ENCODE peak calls at places on chromosomes 11 and 22, in nine cellular contexts. One of them, this sample, is unnamed.

GRCh38 chr11:121282886-121283502 is 9.6 kb upstream of the SC5D start:
- DNase-seq in gastrocnemius medialis: no peak
- DNase-seq in heart left ventricle: no peak
- DNase-seq in ovary: no peak
- DNase-seq in adrenal gland: no peak
- DNase-seq in A549: no peak
- DNase-seq in transverse colon: no peak
- DNase-seq in IMR-90: no peak
- DNase-seq in sigmoid colon: no peak
- DNase-seq in this sample: no peak

GRCh38 chr11:111540114-111540920 is at the start of gene LAYN:
- DNase-seq in heart left ventricle: peak
- DNase-seq in IMR-90: peak
- DNase-seq in sigmoid colon: peak
- DNase-seq in adrenal gland: peak
- DNase-seq in A549: no peak
- DNase-seq in gastrocnemius medialis: no peak
- DNase-seq in transverse colon: peak
- DNase-seq in ovary: peak
- DNase-seq in this sample: peak

GRCh38 chr11:15818132-15818842 is 538.1 kb downstream of the SOX6 start:
- DNase-seq in adrenal gland: no peak
- DNase-seq in gastrocnemius medialis: no peak
- DNase-seq in ovary: no peak
- DNase-seq in sigmoid colon: no peak
- DNase-seq in IMR-90: no peak
- DNase-seq in transverse colon: peak
- DNase-seq in A549: no peak
- DNase-seq in heart left ventricle: peak
- DNase-seq in this sample: peak

GRCh38 chr11:10072142-10072541 is 221.9 kb downstream of the SBF2 start:
- DNase-seq in IMR-90: peak
- DNase-seq in sigmoid colon: no peak
- DNase-seq in transverse colon: no peak
- DNase-seq in heart left ventricle: no peak
- DNase-seq in ovary: no peak
- DNase-seq in adrenal gland: no peak
- DNase-seq in A549: no peak
- DNase-seq in gastrocnemius medialis: no peak
- DNase-seq in this sample: no peak

GRCh38 chr11:126993599-126993998 is 7.0 kb downstream of the KIRREL3 start:
- DNase-seq in heart left ventricle: no peak
- DNase-seq in gastrocnemius medialis: no peak
- DNase-seq in ovary: no peak
- DNase-seq in IMR-90: peak
- DNase-seq in A549: no peak
- DNase-seq in transverse colon: no peak
- DNase-seq in adrenal gland: no peak
- DNase-seq in sigmoid colon: no peak
- DNase-seq in this sample: no peak

GRCh38 chr22:39097098-39098020 is at the start of gene APOBEC3H:
- DNase-seq in adrenal gland: peak
- DNase-seq in ovary: no peak
- DNase-seq in IMR-90: no peak
- DNase-seq in gastrocnemius medialis: no peak
- DNase-seq in transverse colon: peak
- DNase-seq in heart left ventricle: no peak
- DNase-seq in A549: no peak
- DNase-seq in sigmoid colon: peak
- DNase-seq in this sample: peak

GRCh38 chr22:45308624-45309421 is 911 bp upstream of the FAM118A start:
- DNase-seq in transverse colon: peak
- DNase-seq in IMR-90: no peak
- DNase-seq in sigmoid colon: no peak
- DNase-seq in A549: no peak
- DNase-seq in ovary: peak
- DNase-seq in adrenal gland: no peak
- DNase-seq in heart left ventricle: no peak
- DNase-seq in gastrocnemius medialis: no peak
- DNase-seq in this sample: no peak

GRCh38 chr11:70072471-70073187 is 5.5 kb upstream of the ANO1 start:
- DNase-seq in transverse colon: no peak
- DNase-seq in heart left ventricle: no peak
- DNase-seq in gastrocnemius medialis: no peak
- DNase-seq in adrenal gland: no peak
- DNase-seq in IMR-90: no peak
- DNase-seq in sigmoid colon: peak
- DNase-seq in A549: no peak
- DNase-seq in ovary: no peak
- DNase-seq in this sample: no peak

GRCh38 chr22:48936391-48936790 is 891.3 kb downstream of the BRD1 start:
- DNase-seq in ovary: no peak
- DNase-seq in sigmoid colon: peak
- DNase-seq in IMR-90: no peak
- DNase-seq in transverse colon: no peak
- DNase-seq in gastrocnemius medialis: no peak
- DNase-seq in heart left ventricle: no peak
- DNase-seq in adrenal gland: no peak
- DNase-seq in A549: no peak
- DNase-seq in this sample: no peak

GRCh38 chr11:662689-663274 is 25.7 kb downstream of the DRD4 start:
- DNase-seq in heart left ventricle: peak
- DNase-seq in gastrocnemius medialis: no peak
- DNase-seq in ovary: peak
- DNase-seq in IMR-90: peak
- DNase-seq in A549: peak
- DNase-seq in adrenal gland: peak
- DNase-seq in sigmoid colon: no peak
- DNase-seq in transverse colon: peak
- DNase-seq in this sample: no peak

GRCh38 chr11:59943996-59944395 is 5.8 kb downstream of the OOSP1 start:
- DNase-seq in transverse colon: no peak
- DNase-seq in adrenal gland: no peak
- DNase-seq in heart left ventricle: no peak
- DNase-seq in ovary: no peak
- DNase-seq in IMR-90: no peak
- DNase-seq in A549: no peak
- DNase-seq in sigmoid colon: no peak
- DNase-seq in gastrocnemius medialis: no peak
- DNase-seq in this sample: no peak

GRCh38 chr11:108958446-108959123 is 293.7 kb downstream of the DDX10 start:
- DNase-seq in gastrocnemius medialis: no peak
- DNase-seq in ovary: no peak
- DNase-seq in transverse colon: no peak
- DNase-seq in sigmoid colon: no peak
- DNase-seq in A549: no peak
- DNase-seq in IMR-90: peak
- DNase-seq in heart left ventricle: no peak
- DNase-seq in adrenal gland: peak
- DNase-seq in this sample: no peak

DNA sequence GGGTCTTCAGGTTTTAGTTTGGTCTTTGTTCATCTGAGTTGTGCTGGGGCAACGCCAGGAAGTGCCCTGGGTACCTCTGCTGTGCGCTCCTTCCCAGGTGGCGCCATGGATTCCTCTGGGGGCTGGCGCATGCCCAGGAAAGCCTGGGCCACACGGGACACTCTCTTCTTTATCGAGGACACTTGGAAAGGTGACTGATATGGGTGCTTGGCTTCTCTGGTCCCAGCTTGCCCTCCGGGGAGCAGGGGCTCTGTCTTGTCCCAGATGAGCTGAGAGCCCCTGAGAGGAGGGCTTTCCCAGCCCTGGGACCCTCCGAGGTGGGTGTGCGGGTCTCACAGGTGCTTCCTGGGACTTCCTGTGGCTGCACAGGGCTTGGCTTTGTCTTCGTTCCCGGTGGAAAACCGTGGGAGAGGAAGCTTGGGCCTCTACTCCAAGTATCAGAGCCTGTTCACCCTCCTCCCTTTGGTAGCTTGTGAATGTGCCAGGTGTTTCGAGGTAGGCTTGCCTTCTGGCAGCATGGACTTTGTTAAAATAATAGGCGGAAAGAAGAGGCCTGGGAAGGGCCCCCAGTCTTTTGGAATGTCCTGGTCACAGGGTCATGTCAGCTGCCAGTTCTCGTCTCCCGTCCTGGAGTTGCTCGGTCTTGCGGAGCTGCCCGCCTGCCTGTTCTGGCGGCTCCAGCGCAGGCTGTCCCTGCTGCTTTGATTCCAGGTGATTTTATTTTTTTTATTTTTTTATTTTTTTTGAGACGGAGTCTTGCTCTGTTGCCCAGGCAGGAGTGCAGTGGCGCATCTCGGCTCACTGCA is 10.1 kb upstream of the NEAT1 start:
- DNase-seq in sigmoid colon: peak
- DNase-seq in A549: no peak
- DNase-seq in heart left ventricle: no peak
- DNase-seq in gastrocnemius medialis: no peak
- DNase-seq in adrenal gland: no peak
- DNase-seq in ovary: peak
- DNase-seq in transverse colon: no peak
- DNase-seq in IMR-90: no peak
- DNase-seq in this sample: no peak
- TF ChIP-seq CTCF in sigmoid colon: no peak
- TF ChIP-seq CTCF in A549: no peak
- TF ChIP-seq CTCF in heart left ventricle: no peak
- TF ChIP-seq CTCF in gastrocnemius medialis: no peak
- TF ChIP-seq CTCF in adrenal gland: no peak
- TF ChIP-seq CTCF in ovary: no peak
- TF ChIP-seq CTCF in transverse colon: no peak
- TF ChIP-seq CTCF in IMR-90: no peak
- TF ChIP-seq CTCF in this sample: no peak

GRCh38 chr11:45918331-45918941 is 759 bp upstream of the PEX16 start:
- DNase-seq in IMR-90: peak
- DNase-seq in adrenal gland: peak
- DNase-seq in gastrocnemius medialis: peak
- DNase-seq in sigmoid colon: peak
- DNase-seq in transverse colon: peak
- DNase-seq in A549: peak
- DNase-seq in ovary: peak
- DNase-seq in heart left ventricle: peak
- DNase-seq in this sample: peak
- TF ChIP-seq POLR2A in IMR-90: no peak
- TF ChIP-seq POLR2A in adrenal gland: no peak
- TF ChIP-seq POLR2A in gastrocnemius medialis: peak
- TF ChIP-seq POLR2A in sigmoid colon: peak
- TF ChIP-seq POLR2A in transverse colon: peak
- TF ChIP-seq POLR2A in A549: peak
- TF ChIP-seq POLR2A in ovary: peak
- TF ChIP-seq POLR2A in heart left ventricle: peak
- TF ChIP-seq POLR2A in this sample: peak

DNA sequence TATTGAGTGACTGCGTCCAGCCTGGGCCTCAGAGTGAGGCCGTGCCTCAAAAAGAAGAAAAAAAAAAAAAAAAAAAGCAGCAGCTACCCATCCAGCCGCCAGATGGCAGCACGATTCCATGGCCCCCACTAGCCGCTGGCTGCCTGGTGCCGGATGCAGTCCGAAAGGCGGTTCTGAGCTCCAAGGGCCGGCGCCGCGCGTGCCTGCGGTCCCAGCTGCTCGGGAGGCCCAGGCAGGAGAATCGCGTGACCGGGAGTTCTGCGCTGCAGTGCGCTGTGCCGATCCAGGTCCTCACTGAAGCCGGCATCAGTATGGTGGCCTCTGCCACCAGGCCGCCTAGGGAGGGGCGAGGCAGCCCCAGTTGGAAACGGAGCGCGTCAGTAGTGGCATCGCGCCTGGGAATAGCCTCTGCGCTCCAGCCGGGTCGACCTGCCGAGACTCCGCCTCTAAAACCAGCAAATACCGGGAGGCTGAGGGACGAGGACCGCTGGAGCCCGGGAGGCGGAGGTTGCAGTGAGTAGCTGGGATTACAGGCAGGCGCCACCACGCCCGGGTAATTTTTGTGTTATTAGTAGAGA is 19.3 kb downstream of the SCARF2 start:
- DNase-seq in gastrocnemius medialis: peak
- DNase-seq in sigmoid colon: peak
- DNase-seq in A549: peak
- DNase-seq in IMR-90: peak
- DNase-seq in heart left ventricle: peak
- DNase-seq in transverse colon: peak
- DNase-seq in adrenal gland: peak
- DNase-seq in ovary: peak
- DNase-seq in this sample: peak
- H3K4me3 ChIP-seq in gastrocnemius medialis: peak
- H3K4me3 ChIP-seq in sigmoid colon: peak
- H3K4me3 ChIP-seq in A549: peak
- H3K4me3 ChIP-seq in IMR-90: peak
- H3K4me3 ChIP-seq in heart left ventricle: no peak
- H3K4me3 ChIP-seq in transverse colon: peak
- H3K4me3 ChIP-seq in adrenal gland: peak
- H3K4me3 ChIP-seq in ovary: peak
- H3K4me3 ChIP-seq in this sample: peak

GRCh38 chr11:72348250-72348649 is 86.1 kb downstream of the CLPB start:
- DNase-seq in IMR-90: no peak
- DNase-seq in ovary: no peak
- DNase-seq in sigmoid colon: no peak
- DNase-seq in A549: no peak
- DNase-seq in heart left ventricle: no peak
- DNase-seq in adrenal gland: no peak
- DNase-seq in transverse colon: no peak
- DNase-seq in gastrocnemius medialis: no peak
- DNase-seq in this sample: no peak
- TF ChIP-seq CTCF in IMR-90: no peak
- TF ChIP-seq CTCF in ovary: no peak
- TF ChIP-seq CTCF in sigmoid colon: no peak
- TF ChIP-seq CTCF in A549: no peak
- TF ChIP-seq CTCF in heart left ventricle: no peak
- TF ChIP-seq CTCF in adrenal gland: no peak
- TF ChIP-seq CTCF in transverse colon: no peak
- TF ChIP-seq CTCF in gastrocnemius medialis: no peak
- TF ChIP-seq CTCF in this sample: no peak

GRCh38 chr22:23801886-23802377 is 15.2 kb downstream of the SMARCB1 start:
- DNase-seq in heart left ventricle: no peak
- DNase-seq in A549: no peak
- DNase-seq in transverse colon: no peak
- DNase-seq in ovary: no peak
- DNase-seq in gastrocnemius medialis: no peak
- DNase-seq in adrenal gland: no peak
- DNase-seq in IMR-90: no peak
- DNase-seq in sigmoid colon: no peak
- DNase-seq in this sample: no peak
- TF ChIP-seq POLR2A in heart left ventricle: no peak
- TF ChIP-seq POLR2A in A549: no peak
- TF ChIP-seq POLR2A in transverse colon: no peak
- TF ChIP-seq POLR2A in ovary: no peak
- TF ChIP-seq POLR2A in gastrocnemius medialis: no peak
- TF ChIP-seq POLR2A in adrenal gland: no peak
- TF ChIP-seq POLR2A in IMR-90: no peak
- TF ChIP-seq POLR2A in sigmoid colon: no peak
- TF ChIP-seq POLR2A in this sample: no peak

This sample was measured in prostate gland.